ENCODE peak calls at places on chromosomes 1 and 21, in five cellular contexts. T is SK-N-SH, Q is HCT116, R is K562, M is H1. P is an unnamed sample.

GRCh38 chr1:14413809-14414208 is 184.7 kb upstream of the KAZN start:
- DNase-seq in R (no peak), T (no peak), Q (no peak), M (no peak), P (no peak)

GRCh38 chr1:230827081-230827681 is 41.1 kb downstream of the C1orf198 start:
- DNase-seq in T (no peak), M (no peak), R (no peak), Q (no peak), P (no peak)

GRCh38 chr1:110060034-110060661 is 10.3 kb downstream of the ALX3 start:
- DNase-seq in Q (no peak), M (no peak), R (peak), T (no peak), P (peak)

GRCh38 chr1:32962248-32962896 is 2.2 kb downstream of the RNF19B start:
- DNase-seq in M (no peak), R (no peak), T (no peak), Q (no peak), P (no peak)

GRCh38 chr1:81126989-81127571 is 673.7 kb upstream of the ADGRL2 start:
- DNase-seq in R (no peak), Q (no peak), T (no peak), M (no peak), P (no peak)

GRCh38 chr1:161733526-161733925 is 12.2 kb downstream of the FCRLB start:
- DNase-seq in R (no peak), Q (no peak), M (no peak), T (no peak), P (peak)

GRCh38 chr21:37868896-37869295 is 47.4 kb downstream of the KCNJ6 start:
- DNase-seq in R (no peak), M (no peak), T (no peak), Q (no peak), P (no peak)

GRCh38 chr1:41599912-41600311 is 115.4 kb upstream of the EDN2 start:
- DNase-seq in T (no peak), Q (no peak), M (no peak), R (no peak), P (peak)

GRCh38 chr1:101996830-101997485 is at the start of gene OLFM3:
- DNase-seq in T (peak), M (peak), Q (no peak), R (no peak), P (no peak)

GRCh38 chr1:16321176-16321867 is 31.0 kb downstream of the FBXO42 start:
- DNase-seq in T (no peak), M (no peak), R (no peak), Q (no peak), P (no peak)

GRCh38 chr1:72366473-72366872 is 84.1 kb upstream of the NEGR1 start:
- DNase-seq in R (no peak), Q (no peak), M (no peak), T (no peak), P (peak)

GRCh38 chr1:203031467-203031866 is 5.2 kb downstream of the PPFIA4 start:
- DNase-seq in M (no peak), R (peak), T (no peak), Q (no peak), P (no peak)

GRCh38 chr1:205633421-205633976 is 1.7 kb upstream of the ELK4 start:
- DNase-seq in M (no peak), R (no peak), T (no peak), Q (no peak), P (no peak)

GRCh38 chr1:155170101-155170785 is 2.9 kb downstream of the KRTCAP2 start:
- DNase-seq in M (no peak), R (no peak), T (no peak), Q (no peak), P (no peak)

GRCh38 chr1:205484985-205485967 is 19.2 kb upstream of the CDK18 start:
- DNase-seq in M (peak), Q (peak), R (peak), T (peak), P (peak)

GRCh38 chr1:159924025-159924790 is 1.1 kb downstream of the TAGLN2 start:
- DNase-seq in Q (peak), R (peak), M (peak), T (peak), P (peak)

GRCh38 chr1:26788515-26788785 is 700 bp downstream of the PIGV start:
- DNase-seq in Q (no peak), M (no peak), R (no peak), T (no peak), P (no peak)

GRCh38 chr1:168114845-168115244 is 21.9 kb downstream of the GPR161 start:
- DNase-seq in Q (no peak), R (no peak), M (no peak), T (no peak), P (no peak)

GRCh38 chr1:111841189-111841588 is 85.5 kb downstream of the DDX20 start:
- DNase-seq in T (no peak), R (no peak), M (no peak), Q (no peak), P (no peak)

GRCh38 chr1:171590022-171590421 is 32.0 kb upstream of the MYOCOS start:
- DNase-seq in M (no peak), Q (no peak), T (no peak), R (no peak), P (no peak)

GRCh38 chr1:173122958-173123852 is 72.5 kb upstream of the TNFSF18 start:
- DNase-seq in Q (no peak), R (no peak), T (peak), M (peak), P (peak)

GRCh38 chr1:46467183-46467504 is 22.5 kb upstream of the DMBX1 start:
- DNase-seq in Q (no peak), T (no peak), M (no peak), R (no peak), P (no peak)

GRCh38 chr1:3698660-3699408 is 46.5 kb downstream of the TP73 start:
- DNase-seq in M (no peak), Q (no peak), R (no peak), T (no peak), P (no peak)

GRCh38 chr1:48523541-48523940 is 51.5 kb upstream of the SPATA6 start:
- DNase-seq in M (no peak), Q (no peak), T (no peak), R (no peak), P (no peak)

DNA sequence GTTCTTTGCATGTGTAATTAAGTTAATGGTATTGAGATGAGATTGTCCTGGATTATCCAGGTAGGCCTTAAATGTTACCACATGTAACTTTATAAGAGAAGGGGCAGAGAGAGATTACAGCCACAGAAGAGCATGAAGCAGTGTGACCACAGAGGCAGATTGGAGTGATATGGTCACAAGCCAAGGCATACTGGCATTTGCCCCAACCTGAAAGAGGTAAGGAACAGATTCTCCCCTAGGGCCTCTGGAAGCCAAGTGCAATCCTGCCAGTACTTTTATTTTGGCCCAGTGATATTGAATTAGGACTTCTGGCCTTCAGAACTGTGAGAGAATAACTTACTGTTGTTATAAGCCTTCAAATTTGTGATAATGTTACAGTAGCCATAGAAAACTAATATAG is 23.0 kb downstream of the RNF2 start:
- DNase-seq in M (no peak), T (no peak), R (no peak), Q (no peak), P (peak)
- TF ChIP-seq JUND in M (no peak), T (no peak), R (no peak), Q (no peak), P (no peak)

DNA sequence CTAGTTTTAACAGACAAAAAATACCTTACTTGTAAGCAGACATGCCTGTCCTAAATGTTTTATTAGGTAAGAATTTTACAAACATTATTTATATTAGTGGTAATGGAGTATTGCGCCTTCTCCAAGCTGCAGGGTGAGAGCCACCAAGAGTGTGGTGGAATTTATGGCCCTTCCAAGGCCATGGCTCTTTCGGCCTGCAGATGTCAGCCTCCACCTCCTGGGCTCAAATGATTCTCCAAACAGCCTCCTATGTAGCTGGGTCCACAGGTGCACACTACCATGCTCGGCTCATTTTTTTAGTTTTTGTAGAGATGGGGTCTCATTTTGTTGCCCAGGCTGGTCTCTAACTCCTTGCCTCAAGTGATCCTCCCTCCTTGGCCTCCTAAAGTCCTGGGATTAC is 56.3 kb downstream of the ITGB3BP start:
- DNase-seq in R (no peak), T (no peak), M (no peak), Q (no peak), P (peak)
- TF ChIP-seq JUND in R (no peak), T (no peak), M (no peak), Q (no peak), P (no peak)

GRCh38 chr1:61149010-61149860 is 66.9 kb downstream of the NFIA start:
- DNase-seq in Q (no peak), M (no peak), R (no peak), T (no peak), P (peak)

GRCh38 chr1:61156576-61157239 is 74.3 kb downstream of the NFIA start:
- DNase-seq in Q (no peak), R (no peak), M (no peak), T (no peak), P (no peak)

GRCh38 chr1:61157420-61157987 is 75.1 kb downstream of the NFIA start:
- DNase-seq in M (no peak), T (peak), R (no peak), Q (no peak), P (no peak)

GRCh38 chr1:61152706-61153105 is 70.3 kb downstream of the NFIA start:
- DNase-seq in R (no peak), M (no peak), T (no peak), Q (no peak), P (no peak)

GRCh38 chr1:61152066-61152465 is 69.7 kb downstream of the NFIA start:
- DNase-seq in T (no peak), R (no peak), M (no peak), Q (no peak), P (no peak)
- TF ChIP-seq JUND in T (no peak), R (no peak), M (no peak), Q (no peak), P (no peak)

DNA sequence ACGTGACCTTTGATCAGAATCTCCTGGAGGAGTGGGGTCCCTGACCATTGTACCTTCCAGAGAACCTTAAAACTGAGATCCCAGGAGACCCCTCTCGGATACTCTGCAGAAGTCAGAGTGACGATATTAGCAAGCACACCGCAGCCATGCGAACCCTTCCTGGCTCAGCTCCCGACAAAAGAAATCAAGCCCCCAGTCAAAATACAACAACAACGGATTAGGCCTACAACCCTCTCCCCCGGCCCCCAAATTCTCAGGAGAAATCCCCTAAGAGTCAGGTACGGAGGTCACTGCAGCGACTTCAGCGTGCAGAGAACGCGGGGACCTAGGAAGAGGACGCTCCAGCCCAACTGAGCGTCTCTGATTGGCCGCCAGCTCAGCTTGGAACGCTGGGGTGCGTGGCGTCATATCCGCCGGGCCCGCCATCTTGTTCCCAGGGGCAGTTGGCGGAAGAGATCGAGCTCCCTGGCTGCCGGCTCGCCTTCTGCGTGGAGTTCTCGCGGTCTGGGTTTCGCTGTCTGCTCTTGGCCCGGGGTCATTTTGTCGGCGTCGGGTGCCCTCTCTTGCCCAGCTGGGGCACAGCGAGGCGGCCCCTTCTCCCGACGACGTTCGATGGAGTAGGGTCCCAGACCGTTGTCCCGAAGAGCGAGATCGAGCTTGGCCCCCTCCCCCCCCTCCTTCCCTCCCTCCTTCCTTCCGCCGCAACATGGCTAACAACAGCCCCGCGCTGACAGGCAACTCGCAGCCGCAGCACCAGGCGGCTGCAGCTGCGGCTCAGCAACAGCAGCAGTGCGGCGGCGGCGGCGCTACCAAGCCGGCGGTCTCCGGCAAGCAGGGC is at the start of gene PRPF38B:
- DNase-seq in Q (peak), R (peak), M (peak), T (peak), P (peak)
- TF ChIP-seq JUND in Q (no peak), R (peak), M (no peak), T (no peak), P (no peak)

GRCh38 chr1:92754000-92754787 is 30.7 kb downstream of the EVI5 start:
- DNase-seq in T (no peak), Q (no peak), M (no peak), R (no peak), P (no peak)
- TF ChIP-seq JUND in T (peak), Q (no peak), M (no peak), R (no peak), P (no peak)

GRCh38 chr1:51693420-51694144 is 76.7 kb downstream of the OSBPL9 start:
- DNase-seq in R (no peak), M (no peak), T (no peak), Q (no peak), P (no peak)

GRCh38 chr1:51691920-51692319 is 75.0 kb downstream of the OSBPL9 start:
- DNase-seq in R (no peak), T (no peak), M (no peak), Q (no peak), P (no peak)

GRCh38 chr1:51699376-51699775 is 82.5 kb downstream of the OSBPL9 start:
- DNase-seq in Q (no peak), T (no peak), M (no peak), R (no peak), P (no peak)

DNA sequence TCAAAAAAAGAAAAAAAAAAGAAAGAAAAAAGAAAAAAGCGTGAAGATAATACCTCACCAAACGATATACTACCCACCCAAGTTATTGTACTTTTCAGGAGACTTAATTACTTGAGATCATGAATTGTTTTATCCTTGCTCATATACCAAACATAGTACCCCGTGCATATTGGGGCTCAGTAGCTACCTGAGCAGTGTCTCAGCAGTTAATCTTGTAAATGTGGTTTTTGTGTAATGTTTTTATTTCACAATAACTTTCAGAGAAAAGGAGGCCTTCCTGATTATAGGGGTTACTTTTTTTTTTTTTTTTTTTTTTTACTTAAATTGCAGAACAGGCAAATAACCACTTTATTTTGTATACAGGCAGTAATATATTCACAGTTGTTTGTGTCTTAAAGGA is 80.3 kb downstream of the OSBPL9 start:
- DNase-seq in M (no peak), R (no peak), T (no peak), Q (no peak), P (no peak)
- TF ChIP-seq JUND in M (no peak), R (no peak), T (no peak), Q (no peak), P (no peak)

P was measured in T47D.